ENCODE peak calls at places on chromosomes 1 and 21, in eight cellular contexts. A is body of pancreas, D is suprapubic skin, X is A549, W is breast epithelium, L is adrenal gland, T is NB4, G is Peyer's patch. C is an unnamed sample.

GRCh38 chr1:160407819-160408801 is 7.7 kb downstream of the VANGL2 start:
- DNase-seq in L (no peak), G (no peak), D (no peak), W (peak), X (no peak), T (no peak), A (no peak), C (no peak)

GRCh38 chr1:213989740-213990472 is 2.1 kb downstream of the PROX1 start:
- DNase-seq in W (peak), D (no peak), L (no peak), G (no peak), T (no peak), A (peak), X (no peak), C (no peak)

GRCh38 chr21:37006521-37007291 is at the start of gene RIPPLY3:
- DNase-seq in A (no peak), L (no peak), T (peak), D (no peak), X (no peak), G (no peak), W (no peak), C (no peak)

GRCh38 chr1:221779771-221780170 is 37.9 kb upstream of the DUSP10 start:
- DNase-seq in X (no peak), T (no peak), L (no peak), W (no peak), D (no peak), G (no peak), A (no peak), C (no peak)

GRCh38 chr21:41432567-41433460 is 6.8 kb downstream of the MX1 start:
- DNase-seq in X (no peak), W (no peak), L (no peak), D (no peak), A (no peak), T (no peak), G (no peak), C (no peak)

GRCh38 chr1:150562384-150563339 is 13.5 kb downstream of the ADAMTSL4 start:
- DNase-seq in X (no peak), G (peak), D (no peak), L (peak), T (peak), W (peak), A (peak), C (peak)

GRCh38 chr1:203692565-203693470 is 66.2 kb downstream of the ATP2B4 start:
- DNase-seq in G (peak), T (no peak), X (peak), L (peak), A (peak), D (peak), W (peak), C (no peak)

GRCh38 chr1:42334240-42335049 is 590 bp downstream of the FOXJ3 start:
- DNase-seq in A (peak), G (peak), D (peak), L (peak), W (peak), T (peak), X (peak), C (no peak)

GRCh38 chr21:46661211-46661625 is 25.7 kb downstream of the PRMT2 start:
- DNase-seq in T (no peak), X (no peak), G (no peak), L (peak), D (no peak), W (no peak), A (peak), C (no peak)

GRCh38 chr1:156115514-156116374 is 1.2 kb downstream of the LMNA start:
- DNase-seq in G (no peak), D (peak), L (peak), T (peak), W (peak), X (no peak), A (peak), C (no peak)

GRCh38 chr1:244860914-244861610 is 3.3 kb downstream of the HNRNPU start:
- DNase-seq in L (no peak), D (no peak), W (no peak), T (no peak), G (no peak), A (no peak), X (no peak), C (no peak)

GRCh38 chr1:156416993-156417699 is 48.1 kb downstream of the RHBG start:
- DNase-seq in A (no peak), L (no peak), G (no peak), T (no peak), X (no peak), W (no peak), D (no peak), C (no peak)

GRCh38 chr1:21882721-21883415 is 54.2 kb downstream of the HSPG2 start:
- DNase-seq in G (no peak), L (no peak), X (no peak), A (no peak), T (peak), D (no peak), W (no peak), C (no peak)

GRCh38 chr1:90387825-90388224 is 329.3 kb downstream of the BARHL2 start:
- DNase-seq in T (no peak), A (no peak), L (no peak), X (no peak), D (no peak), W (no peak), G (no peak), C (no peak)

GRCh38 chr1:149848811-149849210 is 50.6 kb upstream of the BOLA1 start:
- DNase-seq in W (no peak), A (no peak), D (no peak), T (peak), X (no peak), L (no peak), G (no peak), C (no peak)

GRCh38 chr21:38813554-38813953 is 7.8 kb downstream of the ETS2 start:
- DNase-seq in G (no peak), A (no peak), D (no peak), W (no peak), L (no peak), T (no peak), X (no peak), C (no peak)

GRCh38 chr1:164803366-164803765 is 244.4 kb downstream of the PBX1 start:
- DNase-seq in D (no peak), L (no peak), G (no peak), A (no peak), W (no peak), T (no peak), X (no peak), C (no peak)

GRCh38 chr1:27858072-27858948 is 14.0 kb upstream of the THEMIS2 start:
- DNase-seq in A (peak), W (peak), T (peak), X (peak), L (peak), D (peak), G (peak), C (peak)

GRCh38 chr1:63929106-63929478 is 155.3 kb downstream of the ROR1 start:
- DNase-seq in A (no peak), D (no peak), G (no peak), T (no peak), X (no peak), W (no peak), L (no peak), C (no peak)

GRCh38 chr1:52523376-52523775 is 29.5 kb downstream of the TUT4 start:
- DNase-seq in W (no peak), X (no peak), G (no peak), L (no peak), T (no peak), D (no peak), A (no peak), C (no peak)

GRCh38 chr1:199447906-199448305 is 579.6 kb upstream of the NR5A2 start:
- DNase-seq in T (no peak), A (no peak), G (no peak), X (no peak), W (no peak), D (no peak), L (no peak), C (peak)

GRCh38 chr1:97334454-97334853 is 586.4 kb downstream of the DPYD start:
- DNase-seq in D (no peak), X (no peak), T (no peak), W (no peak), L (no peak), A (no peak), G (no peak), C (no peak)

GRCh38 chr1:8473892-8474300 is 156.0 kb downstream of the SLC45A1 start:
- DNase-seq in G (no peak), W (no peak), X (no peak), A (no peak), D (no peak), T (no peak), L (no peak), C (no peak)

GRCh38 chr21:16113052-16113715 is 383.4 kb downstream of the USP25 start:
- DNase-seq in X (no peak), G (no peak), W (no peak), L (no peak), D (no peak), T (no peak), A (no peak), C (no peak)

GRCh38 chr1:20660363-20661234 is 570 bp downstream of the DDOST start:
- DNase-seq in L (no peak), G (no peak), D (no peak), A (no peak), W (no peak), T (peak), X (no peak), C (no peak)

GRCh38 chr1:230836347-230836746 is 32.0 kb downstream of the C1orf198 start:
- DNase-seq in G (no peak), W (no peak), T (no peak), A (no peak), D (no peak), L (no peak), X (no peak), C (no peak)

GRCh38 chr1:21308847-21309652 is 18.8 kb upstream of the ECE1 start:
- DNase-seq in X (no peak), A (peak), L (peak), G (no peak), T (no peak), W (no peak), D (no peak), C (no peak)

GRCh38 chr1:168689726-168690602 is 39.0 kb downstream of the DPT start:
- DNase-seq in X (no peak), D (no peak), L (peak), W (no peak), T (no peak), A (peak), G (no peak), C (no peak)

GRCh38 chr1:230031131-230031530 is 35.9 kb upstream of the GALNT2 start:
- DNase-seq in T (peak), D (no peak), G (no peak), X (no peak), A (no peak), L (no peak), W (no peak), C (no peak)

GRCh38 chr1:226686440-226687436 is 52.3 kb downstream of the ITPKB start:
- DNase-seq in D (no peak), X (no peak), T (no peak), L (no peak), W (no peak), A (no peak), G (no peak), C (no peak)

GRCh38 chr1:114597949-114598348 is 16.5 kb upstream of the BCAS2 start:
- DNase-seq in G (no peak), X (no peak), D (no peak), W (no peak), T (no peak), L (no peak), A (no peak), C (no peak)

GRCh38 chr1:169495916-169496315 is 10.2 kb upstream of the SLC19A2 start:
- DNase-seq in A (no peak), T (no peak), D (no peak), W (no peak), L (no peak), X (no peak), G (no peak), C (no peak)

GRCh38 chr1:211726467-211726866 is 51.0 kb upstream of the NEK2 start:
- DNase-seq in T (no peak), X (no peak), A (no peak), G (no peak), D (no peak), W (no peak), L (no peak), C (no peak)

GRCh38 chr1:165857046-165857801 is 29.8 kb downstream of the UCK2 start:
- DNase-seq in T (peak), G (no peak), L (peak), W (no peak), D (no peak), X (peak), A (peak), C (no peak)

DNA sequence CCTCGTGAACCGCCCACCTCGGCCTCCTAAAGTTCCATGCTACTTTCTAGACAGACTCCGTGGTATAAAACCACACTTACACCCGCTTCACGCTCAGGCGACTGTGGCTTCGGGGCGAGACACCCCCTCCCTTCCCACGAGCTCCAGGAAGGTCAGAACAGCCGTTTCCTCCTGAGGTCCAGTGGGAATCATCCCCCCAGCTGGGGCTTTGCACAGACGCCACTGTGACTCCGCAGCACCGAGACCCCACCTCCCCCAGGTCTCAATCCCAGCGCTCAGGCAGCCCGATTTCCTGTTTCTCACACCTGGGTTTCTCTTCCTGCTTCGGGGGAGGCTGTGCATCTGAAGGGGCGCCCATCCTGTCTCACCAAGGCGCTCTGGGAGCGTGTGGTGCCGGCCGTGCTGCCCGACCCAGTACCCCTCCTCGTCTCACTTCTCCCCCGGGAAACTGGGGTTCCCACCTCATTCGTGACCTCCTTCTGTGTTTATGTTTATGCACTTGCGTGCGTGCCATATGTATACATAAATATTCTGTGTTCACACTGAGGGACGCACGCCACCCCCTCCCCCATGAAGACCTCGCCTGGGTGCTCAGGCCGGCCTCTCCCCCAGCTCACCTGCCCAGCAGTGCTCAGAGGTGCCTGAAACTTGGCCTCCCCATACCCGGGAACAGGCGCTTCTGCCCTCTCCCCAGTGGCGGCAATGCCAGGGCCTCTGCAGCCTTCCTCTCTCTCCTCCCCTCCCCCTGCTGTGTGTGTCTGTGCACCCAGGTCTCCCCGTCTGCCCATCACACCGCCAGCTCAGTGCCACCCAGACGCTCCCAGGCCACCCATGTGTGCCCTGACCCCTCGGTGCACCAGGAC is 14.6 kb downstream of the SLC35E2B start:
- DNase-seq in L (no peak), T (peak), D (no peak), A (no peak), W (peak), G (peak), X (no peak), C (peak)
- TF ChIP-seq POLR2A in L (no peak), T (no peak), D (no peak), A (no peak), W (no peak), G (no peak), X (no peak), C (no peak)

GRCh38 chr1:1085911-1086841 is 12.1 kb upstream of the RNF223 start:
- DNase-seq in D (no peak), X (no peak), T (no peak), A (no peak), G (no peak), L (no peak), W (no peak), C (peak)
- TF ChIP-seq POLR2A in D (no peak), X (no peak), T (no peak), A (no peak), G (no peak), L (no peak), W (no peak), C (no peak)

DNA sequence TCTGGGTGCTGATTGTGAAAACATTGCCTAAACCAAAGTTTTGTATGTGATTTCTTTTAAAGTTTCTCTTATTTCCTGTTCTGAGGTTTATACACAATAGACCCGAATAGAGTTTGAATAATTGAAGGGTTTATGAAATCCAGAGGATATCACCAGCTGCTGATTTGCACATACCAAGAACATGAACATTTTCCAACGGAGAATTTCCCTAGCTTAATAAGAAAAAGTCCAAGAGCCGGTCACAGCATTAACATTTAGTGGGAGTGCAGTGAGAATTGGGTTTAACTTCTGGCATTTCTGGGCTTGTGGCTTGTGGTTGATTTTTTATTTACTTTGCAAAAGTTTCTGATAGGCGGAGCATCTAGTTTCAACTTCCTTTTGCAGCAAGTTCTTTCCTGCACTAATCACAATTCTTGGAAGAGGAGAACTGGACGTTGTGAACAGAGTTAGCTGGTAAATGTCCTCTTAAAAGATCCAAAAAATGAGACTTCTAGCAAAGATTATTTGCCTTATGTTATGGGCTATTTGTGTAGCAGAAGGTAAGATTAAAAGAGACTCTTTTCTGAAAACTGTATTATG is at the start of gene CFH:
- DNase-seq in A (peak), X (no peak), W (no peak), L (no peak), D (no peak), T (peak), G (no peak), C (no peak)
- TF ChIP-seq POLR2A in A (no peak), X (no peak), W (no peak), L (no peak), D (no peak), T (no peak), G (no peak), C (no peak)

DNA sequence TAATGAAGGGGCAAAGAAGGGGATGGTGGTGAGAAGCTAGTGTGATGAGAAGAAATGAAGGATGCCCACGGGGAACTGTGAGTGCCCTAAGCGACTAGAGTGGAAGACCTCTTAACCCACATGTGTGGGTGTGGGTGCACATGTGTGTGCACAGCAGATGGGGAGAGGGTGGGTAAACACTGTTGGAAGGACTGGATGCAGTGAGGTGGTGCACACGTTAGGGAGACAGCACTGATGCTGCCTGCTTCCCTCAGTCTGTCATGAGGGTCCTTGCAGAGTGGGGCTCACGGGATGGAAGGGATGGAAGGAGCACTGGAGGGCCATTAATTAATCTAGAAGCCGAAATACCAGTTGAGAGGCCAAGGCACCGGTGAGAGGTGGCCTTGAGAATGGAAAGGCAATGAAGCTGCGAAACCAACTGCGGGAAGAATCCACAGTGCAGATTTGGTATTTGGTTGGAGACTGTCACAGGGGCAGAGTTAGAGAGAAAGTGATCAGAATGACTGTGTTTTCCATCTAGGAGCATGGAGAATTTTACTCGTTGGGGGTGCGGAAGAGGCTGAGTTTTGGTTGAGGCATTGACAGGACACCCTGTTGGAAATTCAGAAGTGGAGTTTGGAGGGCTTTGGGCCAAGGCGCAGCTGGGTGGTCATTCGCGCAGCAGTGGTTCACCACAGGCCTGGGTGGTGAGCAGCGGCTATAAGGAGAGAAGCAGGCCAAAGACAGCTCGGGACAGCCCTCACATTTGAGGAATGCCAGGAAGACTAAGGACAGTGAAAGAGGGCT is 15.8 kb downstream of the RCSD1 start:
- DNase-seq in X (no peak), L (no peak), G (no peak), D (no peak), A (no peak), W (no peak), T (no peak), C (no peak)
- TF ChIP-seq POLR2A in X (no peak), L (no peak), G (no peak), D (no peak), A (no peak), W (no peak), T (no peak), C (no peak)

GRCh38 chr1:32900956-32901822 is at the start of gene TMEM54:
- DNase-seq in D (no peak), W (peak), X (no peak), T (peak), A (peak), G (no peak), L (no peak), C (peak)
- TF ChIP-seq POLR2A in D (no peak), W (no peak), X (peak), T (no peak), A (no peak), G (peak), L (peak), C (no peak)

GRCh38 chr21:43361493-43362296 is 65.2 kb downstream of the SIK1 start:
- DNase-seq in T (no peak), L (peak), D (no peak), W (peak), X (no peak), G (peak), A (no peak), C (peak)
- TF ChIP-seq POLR2A in T (no peak), L (no peak), D (peak), W (no peak), X (no peak), G (no peak), A (no peak), C (no peak)

C was measured in spleen.